ENCODE peak calls at places on chromosomes 1 and 21, in seven cellular contexts. One of them, this sample, is unnamed. For H3K36me3 and H3K4me1, the result is how much of the 10 kb centered on the place peaks cover.

GRCh38 chr1:94000531-94001282 is 91.5 kb upstream of the GCLM start:
- DNase-seq in SJSA1: no peak
- DNase-seq in CD4-positive, CD25-positive, alpha-beta regulatory T cell: no peak
- DNase-seq in HCT116: no peak
- DNase-seq in sigmoid colon: no peak
- DNase-seq in uterus: no peak
- DNase-seq in tibial nerve: no peak
- DNase-seq in this sample: no peak

GRCh38 chr1:75954594-75954993 is 22.4 kb upstream of the ASB17 start:
- DNase-seq in SJSA1: no peak
- DNase-seq in CD4-positive, CD25-positive, alpha-beta regulatory T cell: no peak
- DNase-seq in HCT116: no peak
- DNase-seq in sigmoid colon: no peak
- DNase-seq in uterus: no peak
- DNase-seq in tibial nerve: no peak
- DNase-seq in this sample: no peak

GRCh38 chr1:66446261-66447001 is 87.5 kb upstream of the SGIP1 start:
- DNase-seq in SJSA1: peak
- DNase-seq in CD4-positive, CD25-positive, alpha-beta regulatory T cell: peak
- DNase-seq in HCT116: peak
- DNase-seq in sigmoid colon: no peak
- DNase-seq in uterus: peak
- DNase-seq in tibial nerve: no peak
- DNase-seq in this sample: peak

GRCh38 chr1:170402451-170403311 is 129.3 kb upstream of the GORAB start:
- DNase-seq in SJSA1: no peak
- DNase-seq in CD4-positive, CD25-positive, alpha-beta regulatory T cell: no peak
- DNase-seq in HCT116: no peak
- DNase-seq in sigmoid colon: no peak
- DNase-seq in uterus: no peak
- DNase-seq in tibial nerve: no peak
- DNase-seq in this sample: no peak

GRCh38 chr1:9234223-9235122 is at the start of gene H6PD:
- DNase-seq in SJSA1: peak
- DNase-seq in CD4-positive, CD25-positive, alpha-beta regulatory T cell: peak
- DNase-seq in HCT116: peak
- DNase-seq in sigmoid colon: peak
- DNase-seq in uterus: peak
- DNase-seq in tibial nerve: peak
- DNase-seq in this sample: peak

GRCh38 chr1:106022312-106022902 is 1034.1 kb upstream of the PRMT6 start:
- DNase-seq in SJSA1: no peak
- DNase-seq in CD4-positive, CD25-positive, alpha-beta regulatory T cell: no peak
- DNase-seq in HCT116: no peak
- DNase-seq in sigmoid colon: no peak
- DNase-seq in uterus: no peak
- DNase-seq in tibial nerve: no peak
- DNase-seq in this sample: no peak

GRCh38 chr1:247337961-247338360 is 6.3 kb upstream of the ZNF496 start:
- DNase-seq in SJSA1: no peak
- DNase-seq in CD4-positive, CD25-positive, alpha-beta regulatory T cell: no peak
- DNase-seq in HCT116: no peak
- DNase-seq in sigmoid colon: no peak
- DNase-seq in uterus: peak
- DNase-seq in tibial nerve: no peak
- DNase-seq in this sample: no peak

GRCh38 chr1:201222125-201222524 is 31.5 kb downstream of the IGFN1 start:
- DNase-seq in SJSA1: no peak
- DNase-seq in CD4-positive, CD25-positive, alpha-beta regulatory T cell: no peak
- DNase-seq in HCT116: no peak
- DNase-seq in sigmoid colon: no peak
- DNase-seq in uterus: no peak
- DNase-seq in tibial nerve: no peak
- DNase-seq in this sample: no peak

GRCh38 chr1:214990619-214991018 is 91.9 kb upstream of the KCNK2 start:
- DNase-seq in SJSA1: peak
- DNase-seq in CD4-positive, CD25-positive, alpha-beta regulatory T cell: no peak
- DNase-seq in HCT116: no peak
- DNase-seq in sigmoid colon: no peak
- DNase-seq in uterus: no peak
- DNase-seq in tibial nerve: no peak
- DNase-seq in this sample: no peak

GRCh38 chr21:22575165-22575584 is 1577.0 kb downstream of the NCAM2 start:
- DNase-seq in SJSA1: no peak
- DNase-seq in CD4-positive, CD25-positive, alpha-beta regulatory T cell: no peak
- DNase-seq in HCT116: no peak
- DNase-seq in sigmoid colon: no peak
- DNase-seq in uterus: no peak
- DNase-seq in tibial nerve: no peak
- DNase-seq in this sample: no peak

GRCh38 chr1:42484382-42484781 is 21.3 kb downstream of the CCDC30 start:
- DNase-seq in SJSA1: peak
- DNase-seq in CD4-positive, CD25-positive, alpha-beta regulatory T cell: no peak
- DNase-seq in HCT116: no peak
- DNase-seq in sigmoid colon: no peak
- DNase-seq in uterus: no peak
- DNase-seq in tibial nerve: no peak
- DNase-seq in this sample: no peak

GRCh38 chr1:189149547-189150375 is 1327.9 kb downstream of the BRINP3 start:
- DNase-seq in SJSA1: no peak
- DNase-seq in CD4-positive, CD25-positive, alpha-beta regulatory T cell: no peak
- DNase-seq in HCT116: no peak
- DNase-seq in sigmoid colon: no peak
- DNase-seq in uterus: no peak
- DNase-seq in tibial nerve: no peak
- DNase-seq in this sample: no peak

GRCh38 chr21:44723177-44724131 is 12.1 kb upstream of the TSPEAR start:
- DNase-seq in SJSA1: no peak
- DNase-seq in CD4-positive, CD25-positive, alpha-beta regulatory T cell: no peak
- DNase-seq in HCT116: no peak
- DNase-seq in sigmoid colon: no peak
- DNase-seq in uterus: no peak
- DNase-seq in tibial nerve: no peak
- DNase-seq in this sample: no peak

GRCh38 chr1:207070811-207071210 is 17.7 kb downstream of the PFKFB2 start:
- DNase-seq in SJSA1: no peak
- DNase-seq in CD4-positive, CD25-positive, alpha-beta regulatory T cell: peak
- DNase-seq in HCT116: no peak
- DNase-seq in sigmoid colon: no peak
- DNase-seq in uterus: no peak
- DNase-seq in tibial nerve: no peak
- DNase-seq in this sample: no peak

GRCh38 chr21:42019101-42019605 is 9.0 kb upstream of the ZBTB21 start:
- DNase-seq in SJSA1: no peak
- DNase-seq in CD4-positive, CD25-positive, alpha-beta regulatory T cell: no peak
- DNase-seq in HCT116: no peak
- DNase-seq in sigmoid colon: peak
- DNase-seq in uterus: no peak
- DNase-seq in tibial nerve: no peak
- DNase-seq in this sample: no peak

GRCh38 chr1:71364236-71364635 is 283.4 kb upstream of the ZRANB2 start:
- DNase-seq in SJSA1: no peak
- DNase-seq in CD4-positive, CD25-positive, alpha-beta regulatory T cell: no peak
- DNase-seq in HCT116: no peak
- DNase-seq in sigmoid colon: no peak
- DNase-seq in uterus: no peak
- DNase-seq in tibial nerve: no peak
- DNase-seq in this sample: no peak

GRCh38 chr1:244437108-244437507 is 14.6 kb downstream of the ADSS2 start:
- DNase-seq in SJSA1: no peak
- DNase-seq in CD4-positive, CD25-positive, alpha-beta regulatory T cell: no peak
- DNase-seq in HCT116: no peak
- DNase-seq in sigmoid colon: no peak
- DNase-seq in uterus: no peak
- DNase-seq in tibial nerve: no peak
- DNase-seq in this sample: no peak

GRCh38 chr1:225865514-225865913 is 16.7 kb downstream of the TMEM63A start:
- DNase-seq in SJSA1: no peak
- DNase-seq in CD4-positive, CD25-positive, alpha-beta regulatory T cell: no peak
- DNase-seq in HCT116: no peak
- DNase-seq in sigmoid colon: no peak
- DNase-seq in uterus: no peak
- DNase-seq in tibial nerve: no peak
- DNase-seq in this sample: no peak
- H3K36me3 ChIP-seq in SJSA1: half or more
- H3K36me3 ChIP-seq in CD4-positive, CD25-positive, alpha-beta regulatory T cell: half or more
- H3K36me3 ChIP-seq in HCT116: under half
- H3K36me3 ChIP-seq in sigmoid colon: under half
- H3K36me3 ChIP-seq in uterus: under half
- H3K36me3 ChIP-seq in tibial nerve: half or more
- H3K36me3 ChIP-seq in this sample: half or more

GRCh38 chr1:92483442-92484170 is 3.1 kb downstream of the GFI1 start:
- DNase-seq in SJSA1: no peak
- DNase-seq in CD4-positive, CD25-positive, alpha-beta regulatory T cell: peak
- DNase-seq in HCT116: no peak
- DNase-seq in sigmoid colon: no peak
- DNase-seq in uterus: no peak
- DNase-seq in tibial nerve: no peak
- DNase-seq in this sample: peak

GRCh38 chr1:92485374-92486250 is 1.1 kb downstream of the GFI1 start:
- DNase-seq in SJSA1: peak
- DNase-seq in CD4-positive, CD25-positive, alpha-beta regulatory T cell: peak
- DNase-seq in HCT116: peak
- DNase-seq in sigmoid colon: no peak
- DNase-seq in uterus: no peak
- DNase-seq in tibial nerve: no peak
- DNase-seq in this sample: peak

GRCh38 chr1:92486251-92487077 is at the start of gene GFI1:
- DNase-seq in SJSA1: no peak
- DNase-seq in CD4-positive, CD25-positive, alpha-beta regulatory T cell: peak
- DNase-seq in HCT116: no peak
- DNase-seq in sigmoid colon: no peak
- DNase-seq in uterus: no peak
- DNase-seq in tibial nerve: no peak
- DNase-seq in this sample: peak

GRCh38 chr1:92484171-92484471 is 2.6 kb downstream of the GFI1 start:
- DNase-seq in SJSA1: peak
- DNase-seq in CD4-positive, CD25-positive, alpha-beta regulatory T cell: no peak
- DNase-seq in HCT116: no peak
- DNase-seq in sigmoid colon: no peak
- DNase-seq in uterus: no peak
- DNase-seq in tibial nerve: no peak
- DNase-seq in this sample: no peak

DNA sequence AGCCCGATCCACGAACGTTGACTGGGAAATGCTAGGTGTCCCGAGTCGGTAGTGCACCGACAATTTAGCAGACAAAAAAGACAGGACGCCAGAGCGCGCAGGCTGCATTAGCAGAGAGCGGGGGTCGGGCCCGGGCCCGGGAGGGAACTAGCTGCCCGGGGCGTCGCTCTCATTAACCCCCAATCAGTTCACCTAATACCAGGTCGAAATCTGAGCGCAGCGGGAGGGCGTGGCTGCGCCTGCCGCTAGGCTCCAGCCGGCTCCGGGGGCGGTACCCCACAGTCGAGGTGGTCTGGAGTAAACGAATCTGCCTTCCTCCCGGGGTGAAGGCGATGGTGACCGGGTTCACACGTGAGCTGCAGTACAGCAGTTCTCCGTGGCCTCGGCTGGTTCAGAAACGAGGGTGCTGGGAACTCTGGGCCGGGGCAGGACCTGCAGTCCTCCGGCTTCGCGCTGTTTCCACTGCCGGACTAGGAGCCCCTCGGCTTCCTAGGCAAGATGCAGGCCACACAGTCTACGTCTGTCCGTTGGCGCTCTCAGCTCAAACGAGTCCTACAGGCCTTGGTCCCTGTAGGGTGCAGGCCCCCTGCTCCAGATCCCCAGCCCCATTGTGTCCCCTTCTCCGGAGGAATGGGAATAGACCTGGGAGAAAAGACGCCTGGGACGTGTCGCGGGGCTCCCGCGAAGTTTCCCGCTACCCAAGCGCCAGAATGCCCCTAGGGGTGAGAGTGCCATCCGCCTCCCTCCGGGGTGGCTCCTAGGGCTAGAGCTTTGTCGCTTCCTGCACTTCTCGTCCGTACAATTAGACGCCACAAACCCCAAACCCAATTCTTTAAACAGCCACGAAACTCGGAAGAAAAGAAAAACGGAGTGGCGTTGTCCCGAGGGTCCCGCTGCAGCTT is 2.0 kb downstream of the GFI1 start:
- DNase-seq in SJSA1: peak
- DNase-seq in CD4-positive, CD25-positive, alpha-beta regulatory T cell: peak
- DNase-seq in HCT116: no peak
- DNase-seq in sigmoid colon: no peak
- DNase-seq in uterus: no peak
- DNase-seq in tibial nerve: no peak
- DNase-seq in this sample: peak
- H3K27ac ChIP-seq in SJSA1: no peak
- H3K27ac ChIP-seq in CD4-positive, CD25-positive, alpha-beta regulatory T cell: peak
- H3K27ac ChIP-seq in HCT116: peak
- H3K27ac ChIP-seq in sigmoid colon: no peak
- H3K27ac ChIP-seq in uterus: no peak
- H3K27ac ChIP-seq in tibial nerve: no peak
- H3K27ac ChIP-seq in this sample: peak

DNA sequence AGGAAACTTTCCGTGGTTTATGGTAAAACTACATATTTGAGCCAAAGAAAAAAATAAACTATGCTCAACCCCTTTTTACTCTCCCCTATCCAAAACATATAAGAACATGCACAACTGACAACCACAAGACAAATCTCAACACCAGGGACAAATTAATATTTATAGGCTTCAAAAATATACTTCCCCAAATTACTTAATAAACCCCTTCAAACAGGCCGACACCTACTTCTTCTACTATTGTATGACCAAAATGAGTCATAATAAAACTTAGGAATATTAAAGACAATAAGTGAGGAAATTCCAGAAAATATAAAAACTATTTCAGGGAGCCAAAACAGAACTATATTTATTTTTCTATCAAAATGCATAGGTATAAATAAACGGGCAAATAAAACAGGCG is 71.5 kb downstream of the TGFBR3 start:
- DNase-seq in SJSA1: no peak
- DNase-seq in CD4-positive, CD25-positive, alpha-beta regulatory T cell: no peak
- DNase-seq in HCT116: no peak
- DNase-seq in sigmoid colon: no peak
- DNase-seq in uterus: no peak
- DNase-seq in tibial nerve: no peak
- DNase-seq in this sample: no peak
- H3K4me1 ChIP-seq in SJSA1: under half
- H3K4me1 ChIP-seq in CD4-positive, CD25-positive, alpha-beta regulatory T cell: under half
- H3K4me1 ChIP-seq in HCT116: under half
- H3K4me1 ChIP-seq in sigmoid colon: under half
- H3K4me1 ChIP-seq in uterus: under half
- H3K4me1 ChIP-seq in tibial nerve: half or more
- H3K4me1 ChIP-seq in this sample: under half

DNA sequence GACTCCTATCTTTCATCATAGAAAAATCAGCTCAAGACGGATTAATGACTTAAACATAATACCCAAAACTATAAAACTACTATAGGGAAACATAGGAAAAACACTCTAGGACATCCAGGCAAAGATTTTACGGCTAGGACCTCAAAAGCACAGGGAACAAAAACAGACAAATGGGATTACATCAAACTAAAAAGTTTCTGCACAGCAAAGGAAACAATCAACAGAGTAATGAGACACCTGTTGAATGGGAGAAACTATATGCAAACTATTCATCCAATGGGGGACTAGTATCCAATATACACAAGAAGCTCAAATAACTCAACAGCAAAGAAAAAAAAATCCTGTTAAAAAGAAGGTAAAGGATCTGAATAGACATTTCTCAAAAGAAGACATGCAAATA is 18.6 kb downstream of the NSL1 start:
- DNase-seq in SJSA1: no peak
- DNase-seq in CD4-positive, CD25-positive, alpha-beta regulatory T cell: no peak
- DNase-seq in HCT116: no peak
- DNase-seq in sigmoid colon: no peak
- DNase-seq in uterus: no peak
- DNase-seq in tibial nerve: no peak
- DNase-seq in this sample: no peak
- H3K36me3 ChIP-seq in SJSA1: under half
- H3K36me3 ChIP-seq in CD4-positive, CD25-positive, alpha-beta regulatory T cell: under half
- H3K36me3 ChIP-seq in HCT116: under half
- H3K36me3 ChIP-seq in sigmoid colon: under half
- H3K36me3 ChIP-seq in uterus: under half
- H3K36me3 ChIP-seq in tibial nerve: half or more
- H3K36me3 ChIP-seq in this sample: under half

This sample was measured in CD4-positive, alpha-beta memory T cell.